ENCODE peak calls at places on chromosomes 16 and 17, in five cellular contexts. One of them, this sample, is unnamed.
A peak's percentile ranks its signal among the peaks of the same experiment; 100 is the strongest.

GRCh38 chr16:8704098-8704497 is 29.7 kb downstream of the ABAT start:
- DNase-seq in CD8-positive, alpha-beta memory T cell: no peak
- DNase-seq in NCI-H1105: no peak
- DNase-seq in heart left ventricle: no peak
- DNase-seq in T-helper 9 cell: no peak
- DNase-seq in this sample: no peak

GRCh38 chr16:64356267-64356666 is 765.6 kb downstream of the CDH11 start:
- DNase-seq in CD8-positive, alpha-beta memory T cell: no peak
- DNase-seq in NCI-H1105: no peak
- DNase-seq in heart left ventricle: no peak
- DNase-seq in T-helper 9 cell: no peak
- DNase-seq in this sample: no peak

GRCh38 chr16:23248261-23249194 is 53.6 kb upstream of the SCNN1B start:
- DNase-seq in CD8-positive, alpha-beta memory T cell: no peak
- DNase-seq in NCI-H1105: no peak
- DNase-seq in heart left ventricle: no peak
- DNase-seq in T-helper 9 cell: no peak
- DNase-seq in this sample: no peak

GRCh38 chr17:51764387-51764971 is 394.0 kb downstream of the CA10 start:
- DNase-seq in CD8-positive, alpha-beta memory T cell: peak; percentile 5
- DNase-seq in NCI-H1105: peak; percentile 17
- DNase-seq in heart left ventricle: peak; percentile 35
- DNase-seq in T-helper 9 cell: peak; percentile 15
- DNase-seq in this sample: no peak

GRCh38 chr16:58047557-58048348 is 22.2 kb downstream of the MMP15 start:
- DNase-seq in CD8-positive, alpha-beta memory T cell: no peak
- DNase-seq in NCI-H1105: no peak
- DNase-seq in heart left ventricle: no peak
- DNase-seq in T-helper 9 cell: no peak
- DNase-seq in this sample: no peak

GRCh38 chr17:43992641-43993040 is 11.8 kb upstream of the NAGS start:
- DNase-seq in CD8-positive, alpha-beta memory T cell: no peak
- DNase-seq in NCI-H1105: no peak
- DNase-seq in heart left ventricle: no peak
- DNase-seq in T-helper 9 cell: no peak
- DNase-seq in this sample: no peak

GRCh38 chr17:19705201-19705600 is 11.2 kb downstream of the SLC47A2 start:
- DNase-seq in CD8-positive, alpha-beta memory T cell: no peak
- DNase-seq in NCI-H1105: no peak
- DNase-seq in heart left ventricle: no peak
- DNase-seq in T-helper 9 cell: no peak
- DNase-seq in this sample: no peak

GRCh38 chr16:56606688-56607618 is 1.4 kb upstream of the MT2A start:
- DNase-seq in CD8-positive, alpha-beta memory T cell: peak; percentile 36
- DNase-seq in NCI-H1105: no peak
- DNase-seq in heart left ventricle: peak; percentile 91
- DNase-seq in T-helper 9 cell: no peak
- DNase-seq in this sample: peak; percentile 65

GRCh38 chr16:27602103-27602502 is 52.2 kb downstream of the KATNIP start:
- DNase-seq in CD8-positive, alpha-beta memory T cell: no peak
- DNase-seq in NCI-H1105: no peak
- DNase-seq in heart left ventricle: no peak
- DNase-seq in T-helper 9 cell: no peak
- DNase-seq in this sample: no peak

GRCh38 chr16:19926449-19927390 is 42.1 kb upstream of the GPRC5B start:
- DNase-seq in CD8-positive, alpha-beta memory T cell: no peak
- DNase-seq in NCI-H1105: no peak
- DNase-seq in heart left ventricle: no peak
- DNase-seq in T-helper 9 cell: no peak
- DNase-seq in this sample: no peak

GRCh38 chr16:88312732-88313131 is 70.0 kb upstream of the ZNF469 start:
- DNase-seq in CD8-positive, alpha-beta memory T cell: no peak
- DNase-seq in NCI-H1105: no peak
- DNase-seq in heart left ventricle: no peak
- DNase-seq in T-helper 9 cell: no peak
- DNase-seq in this sample: no peak

GRCh38 chr16:89565506-89566372 is 5.3 kb downstream of the RPL13 start:
- DNase-seq in CD8-positive, alpha-beta memory T cell: peak; percentile 41
- DNase-seq in NCI-H1105: no peak
- DNase-seq in heart left ventricle: peak; percentile 61
- DNase-seq in T-helper 9 cell: peak; percentile 40
- DNase-seq in this sample: peak; percentile 72

GRCh38 chr16:52569296-52569695 is 22.4 kb upstream of the TOX3 start:
- DNase-seq in CD8-positive, alpha-beta memory T cell: no peak
- DNase-seq in NCI-H1105: peak; percentile 78
- DNase-seq in heart left ventricle: no peak
- DNase-seq in T-helper 9 cell: no peak
- DNase-seq in this sample: no peak

GRCh38 chr17:79752175-79752574 is 21.4 kb downstream of the ENPP7 start:
- DNase-seq in CD8-positive, alpha-beta memory T cell: no peak
- DNase-seq in NCI-H1105: no peak
- DNase-seq in heart left ventricle: no peak
- DNase-seq in T-helper 9 cell: no peak
- DNase-seq in this sample: no peak

This sample was measured in left ventricle myocardium superior.